ENCODE peak calls at places on chromosomes 4 and X, in four cellular contexts. K is GM23248, O is occipital lobe, F is AG08395. T is an unnamed sample.

GRCh38 chr4:11497212-11497806 is 68.6 kb upstream of the HS3ST1 start:
- DNase-seq in O (no peak), K (no peak), F (no peak), T (no peak)

GRCh38 chrX:152893631-152894610 is 3.9 kb upstream of the ZNF185 start:
- DNase-seq in K (no peak), O (no peak), F (no peak), T (no peak)

GRCh38 chr4:2291705-2292651 is 30.1 kb upstream of the MXD4 start:
- DNase-seq in O (no peak), K (no peak), F (peak; percentile 30), T (no peak)

GRCh38 chr4:109803924-109804571 is 2.2 kb upstream of the CFI start:
- DNase-seq in K (peak; percentile 65), F (peak; percentile 42), O (no peak), T (peak; percentile 46)

GRCh38 chr4:171449082-171449481 is 364.1 kb upstream of the GALNTL6 start:
- DNase-seq in O (no peak), K (no peak), F (no peak), T (no peak)

GRCh38 chrX:9907645-9908387 is 59.3 kb upstream of the CLDN34 start:
- DNase-seq in F (no peak), O (no peak), K (peak; percentile 46), T (peak; percentile 70)

GRCh38 chrX:12895856-12896255 is 10.6 kb upstream of the TLR8 start:
- DNase-seq in F (no peak), O (no peak), K (no peak), T (no peak)

GRCh38 chr4:78242071-78242470 is 184.9 kb downstream of the FRAS1 start:
- DNase-seq in F (peak; percentile 31), K (peak; percentile 53), O (no peak), T (peak; percentile 26)